ENCODE peak calls at places on chromosomes 1 and 21, in four cellular contexts. X, W, I and D are unnamed samples. For H3K4me1, the result is how much of the 10 kb centered on the place peaks cover.

GRCh38 chr1:85258536-85259117 is 835 bp downstream of the C1orf52 start:
- DNase-seq in X (no peak), I (no peak), W (no peak), D (no peak)

GRCh38 chr1:247273013-247273412 is 17.1 kb downstream of the VN1R5 start:
- DNase-seq in W (no peak), I (no peak), X (no peak), D (no peak)

GRCh38 chr21:26804895-26805609 is 40.2 kb downstream of the ADAMTS1 start:
- DNase-seq in X (no peak), I (no peak), W (no peak), D (no peak)

GRCh38 chr1:88731475-88731874 is 47.4 kb downstream of the PKN2 start:
- DNase-seq in I (peak), X (no peak), W (no peak), D (no peak)

GRCh38 chr1:30409476-30410152 is 313.8 kb downstream of the MATN1 start:
- DNase-seq in X (no peak), W (no peak), I (no peak), D (no peak)

GRCh38 chr1:169109561-169110134 is 3.2 kb downstream of the ATP1B1 start:
- DNase-seq in X (peak), W (no peak), I (peak), D (no peak)

GRCh38 chr1:30569384-30569783 is 154.0 kb downstream of the MATN1 start:
- DNase-seq in I (no peak), W (no peak), X (no peak), D (no peak)

GRCh38 chr21:26958792-26959191 is 8.1 kb downstream of the ADAMTS5 start:
- DNase-seq in X (no peak), W (no peak), I (no peak), D (no peak)

GRCh38 chr1:38173848-38174247 is 127.3 kb upstream of the POU3F1 start:
- DNase-seq in I (no peak), X (no peak), W (no peak), D (no peak)

GRCh38 chr1:217135569-217135915 is 412.3 kb upstream of the ESRRG start:
- DNase-seq in W (no peak), X (no peak), I (no peak), D (no peak)

DNA sequence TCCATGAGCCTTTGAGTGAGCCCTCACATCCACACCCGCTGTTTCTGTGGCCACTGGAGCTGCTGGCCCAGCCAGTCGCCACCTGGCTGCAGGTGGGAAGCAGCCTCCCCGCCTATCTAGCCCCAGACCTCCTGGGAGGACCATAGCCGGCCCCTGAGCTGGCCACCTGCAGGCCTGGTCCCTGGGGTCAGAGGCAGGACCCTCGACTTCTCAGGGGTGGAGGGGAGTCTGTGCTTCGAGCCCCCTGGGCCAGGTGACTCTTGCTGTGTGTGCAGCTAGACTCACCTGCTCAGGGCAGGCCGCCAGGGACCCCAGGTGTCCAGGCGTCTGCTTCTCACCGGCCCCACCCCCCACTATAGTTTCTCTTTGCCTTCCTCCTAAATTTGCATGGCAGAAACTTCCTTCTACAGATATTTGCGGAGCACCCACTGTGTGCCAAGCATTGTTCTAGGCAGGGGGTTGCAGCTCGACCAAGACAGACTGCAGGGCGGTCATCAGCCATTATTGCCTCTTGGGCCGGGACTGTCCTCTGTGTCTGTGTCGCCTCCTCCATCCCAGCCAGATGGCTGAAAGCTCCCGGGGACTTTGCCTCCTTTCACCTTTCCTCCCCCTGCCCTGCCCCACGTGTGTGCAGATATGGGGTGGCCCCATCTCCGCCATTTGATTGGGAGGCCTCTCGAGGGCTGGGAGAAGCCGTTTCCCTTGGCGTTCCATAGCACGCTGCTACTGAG is 27.3 kb downstream of the SPSB1 start:
- DNase-seq in W (peak), I (no peak), X (no peak), D (no peak)
- H3K4me1 ChIP-seq in W (under half), I (half or more), X (under half), D (under half)

DNA sequence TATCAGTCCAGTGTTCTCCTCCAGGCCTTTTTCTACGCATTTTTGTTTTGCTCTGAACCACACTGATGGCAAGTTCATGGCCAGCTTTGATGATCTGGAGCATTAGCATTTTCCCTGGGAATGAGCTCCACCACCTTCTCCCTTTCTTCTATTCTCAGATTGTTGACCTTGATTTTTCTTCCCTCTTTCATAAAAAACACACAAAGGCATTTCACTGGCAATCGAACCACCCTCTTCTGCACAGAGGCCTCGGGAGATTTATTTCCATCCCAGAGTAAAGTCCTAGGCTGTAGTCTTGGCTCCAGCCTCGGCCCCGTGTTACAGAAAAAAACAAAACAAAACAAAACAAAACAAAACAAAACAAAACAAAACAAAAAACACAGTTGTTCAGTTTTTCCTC is 29.6 kb upstream of the RNF186 start:
- DNase-seq in I (no peak), X (no peak), W (no peak), D (no peak)
- TF ChIP-seq CTCF in I (no peak), X (no peak), W (no peak), D (no peak)

DNA sequence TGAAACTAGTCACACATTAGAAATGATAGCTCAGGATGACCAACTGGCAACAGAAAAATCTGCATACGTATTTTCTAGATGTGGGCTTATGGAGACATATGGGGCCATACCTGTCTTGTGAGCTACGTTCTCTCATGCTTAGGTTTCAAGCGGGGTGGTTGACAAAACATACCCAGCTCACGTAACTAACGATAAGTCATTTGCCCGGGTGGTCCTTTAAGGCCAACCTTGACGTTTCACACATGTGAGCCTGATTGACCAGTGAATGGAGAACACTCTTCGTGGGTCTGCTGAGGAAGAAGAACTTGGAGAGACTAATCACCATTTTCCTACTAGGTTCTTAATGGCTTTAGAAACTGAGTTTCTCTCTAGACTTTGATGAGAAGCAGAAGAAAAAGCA is 13.5 kb upstream of the RCSD1 start:
- DNase-seq in X (no peak), I (no peak), W (no peak), D (no peak)
- H3K4me3 ChIP-seq in X (no peak), I (no peak), W (no peak), D (no peak)

GRCh38 chr1:154598871-154599635 is 8.9 kb downstream of the ADAR start:
- DNase-seq in X (no peak), I (no peak), W (no peak), D (no peak)

GRCh38 chr1:154594811-154595210 is 13.2 kb downstream of the ADAR start:
- DNase-seq in X (no peak), I (no peak), W (no peak), D (no peak)

GRCh38 chr1:154603317-154603716 is 4.7 kb downstream of the ADAR start:
- DNase-seq in I (no peak), W (no peak), X (no peak), D (no peak)

GRCh38 chr1:154595621-154596020 is 12.4 kb downstream of the ADAR start:
- DNase-seq in X (no peak), I (no peak), W (no peak), D (no peak)

GRCh38 chr1:154599658-154600057 is 8.3 kb downstream of the ADAR start:
- DNase-seq in W (no peak), X (no peak), I (no peak), D (no peak)
- H3K4me1 ChIP-seq in W (under half), X (under half), I (under half), D (under half)

DNA sequence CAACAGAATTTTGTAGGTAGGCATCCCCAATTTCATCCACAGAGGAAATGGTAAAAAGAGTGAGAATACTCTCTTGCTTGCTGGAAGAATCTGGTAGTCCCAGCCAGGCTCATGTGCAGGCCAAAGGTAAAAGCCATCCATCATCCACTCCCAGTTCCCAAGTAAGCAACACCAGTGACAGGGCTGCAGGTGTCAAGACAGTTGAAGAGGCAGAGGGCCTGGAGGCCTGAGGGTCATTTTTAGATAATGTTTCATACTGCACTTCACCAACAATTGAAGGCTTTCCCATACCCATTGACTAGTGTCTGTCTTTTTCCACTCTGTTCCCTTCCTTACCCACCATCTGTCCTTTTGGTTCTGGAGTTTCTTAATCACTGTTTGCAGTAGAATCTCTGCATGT is 141.7 kb upstream of the L1TD1 start:
- DNase-seq in X (no peak), I (no peak), W (no peak), D (no peak)
- TF ChIP-seq CTCF in X (no peak), I (no peak), W (no peak), D (no peak)

DNA sequence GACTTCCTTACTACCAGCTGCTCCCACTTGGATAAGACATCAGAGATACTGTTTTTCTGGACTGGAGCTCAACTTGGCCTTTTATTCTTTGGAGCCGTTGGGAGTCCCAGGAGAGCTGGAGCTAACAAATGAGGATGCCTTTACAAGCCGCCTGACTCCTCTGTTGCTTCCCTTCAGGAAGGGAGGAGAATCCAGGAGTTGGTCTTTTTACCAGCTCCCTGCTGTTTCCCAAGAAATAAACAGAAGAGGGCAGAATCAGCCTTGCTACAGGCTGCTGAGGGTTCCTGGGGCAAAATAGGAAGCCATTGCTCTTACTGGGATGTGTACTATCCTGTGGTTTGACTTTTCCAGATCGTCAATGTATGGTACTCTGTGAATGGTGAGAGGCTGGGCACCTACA is 1.5 kb downstream of the EIF3I start:
- DNase-seq in I (no peak), W (no peak), X (no peak), D (no peak)
- H3K4me3 ChIP-seq in I (no peak), W (no peak), X (peak), D (no peak)

DNA sequence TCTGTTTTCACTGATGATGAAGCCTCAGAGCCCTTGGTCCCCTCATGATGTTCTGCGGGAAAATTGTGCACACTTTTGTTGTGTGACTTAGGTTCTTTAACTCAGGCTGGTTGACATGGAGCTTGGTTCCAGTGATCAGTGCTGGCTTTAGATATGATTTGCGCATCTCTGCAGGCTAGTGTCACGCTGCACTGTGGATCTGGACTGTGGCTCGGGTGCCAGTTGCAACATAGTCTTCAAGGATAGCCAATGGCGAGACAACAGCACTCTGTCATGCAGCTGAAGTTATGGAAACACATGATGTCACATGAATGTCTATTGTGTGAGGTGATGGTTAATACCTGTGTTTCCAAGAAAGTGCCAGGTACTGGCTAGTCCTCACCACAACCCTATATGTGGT is 56.7 kb downstream of the DDR2 start:
- DNase-seq in W (no peak), X (no peak), I (no peak), D (no peak)
- H3K4me1 ChIP-seq in W (under half), X (under half), I (under half), D (under half)